ENCODE peak calls at places on chromosomes 3 and 15, in five cellular contexts. Q is NCI-H1930, I is IMR-90, S is T-helper 9 cell, V is brain pericyte. T is an unnamed sample.

GRCh38 chr3:24773798-24774197 is 279.1 kb upstream of the THRB start:
- DNase-seq in Q (peak), I (peak), S (no peak), V (peak), T (peak)

GRCh38 chr15:69080203-69080957 is 65.9 kb downstream of the NOX5 start:
- DNase-seq in Q (no peak), I (no peak), S (no peak), V (no peak), T (no peak)

GRCh38 chr3:86047329-86047625 is 943.7 kb downstream of the VGLL3 start:
- DNase-seq in Q (peak), I (no peak), S (no peak), V (no peak), T (no peak)

GRCh38 chr15:42079401-42079908 is 14.9 kb downstream of the PLA2G4D start:
- DNase-seq in Q (no peak), I (no peak), S (no peak), V (no peak), T (no peak)

GRCh38 chr3:71816141-71816540 is 31.2 kb upstream of the PROK2 start:
- DNase-seq in Q (no peak), I (no peak), S (no peak), V (no peak), T (no peak)

GRCh38 chr3:57942872-57943283 is 65.3 kb upstream of the FLNB start:
- DNase-seq in Q (no peak), I (no peak), S (no peak), V (no peak), T (no peak)

GRCh38 chr3:122350814-122351418 is 25.9 kb downstream of the CSTA start:
- DNase-seq in Q (no peak), I (peak), S (no peak), V (no peak), T (no peak)

GRCh38 chr3:49462222-49462621 is 7.8 kb upstream of the DAG1 start:
- DNase-seq in Q (no peak), I (peak), S (no peak), V (no peak), T (no peak)

GRCh38 chr15:67879440-67880129 is 39.7 kb upstream of the RNU6-1 start:
- DNase-seq in Q (no peak), I (no peak), S (no peak), V (no peak), T (no peak)

GRCh38 chr3:177196473-177197040 is 725 bp downstream of the TBL1XR1 start:
- DNase-seq in Q (no peak), I (peak), S (no peak), V (no peak), T (peak)

GRCh38 chr15:57916695-57917094 is 148.8 kb downstream of the ALDH1A2 start:
- DNase-seq in Q (no peak), I (no peak), S (no peak), V (no peak), T (no peak)

GRCh38 chr3:39166932-39167532 is 13.6 kb upstream of the CSRNP1 start:
- DNase-seq in Q (no peak), I (peak), S (no peak), V (no peak), T (no peak)

GRCh38 chr3:172530566-172530965 is 7.3 kb upstream of the TNFSF10 start:
- DNase-seq in Q (no peak), I (peak), S (no peak), V (no peak), T (no peak)

GRCh38 chr3:197374951-197375560 is 76.6 kb upstream of the DLG1 start:
- DNase-seq in Q (no peak), I (no peak), S (no peak), V (no peak), T (no peak)

GRCh38 chr3:17730318-17730967 is 12.0 kb downstream of the TBC1D5 start:
- DNase-seq in Q (no peak), I (peak), S (no peak), V (peak), T (peak)

GRCh38 chr15:100275641-100276040 is 66.1 kb downstream of the ADAMTS17 start:
- DNase-seq in Q (no peak), I (no peak), S (no peak), V (no peak), T (no peak)

GRCh38 chr15:92149029-92149428 is 244.7 kb upstream of the ST8SIA2 start:
- DNase-seq in Q (no peak), I (peak), S (no peak), V (no peak), T (no peak)

GRCh38 chr15:85485956-85486567 is 105.7 kb downstream of the AKAP13 start:
- DNase-seq in Q (peak), I (peak), S (peak), V (peak), T (peak)

GRCh38 chr3:142154186-142154585 is 4.8 kb upstream of the TFDP2 start:
- DNase-seq in Q (no peak), I (no peak), S (no peak), V (no peak), T (no peak)

GRCh38 chr3:29694331-29694730 is 413.5 kb downstream of the RBMS3 start:
- DNase-seq in Q (no peak), I (no peak), S (no peak), V (no peak), T (no peak)

GRCh38 chr3:18989237-18989812 is 159.0 kb upstream of the KCNH8 start:
- DNase-seq in Q (no peak), I (no peak), S (no peak), V (no peak), T (no peak)

GRCh38 chr3:72044231-72044935 is 259.4 kb upstream of the PROK2 start:
- DNase-seq in Q (no peak), I (no peak), S (no peak), V (no peak), T (no peak)

GRCh38 chr3:184651945-184652344 is 59.9 kb downstream of the MAGEF1 start:
- DNase-seq in Q (no peak), I (no peak), S (no peak), V (no peak), T (no peak)

GRCh38 chr3:158097571-158098553 is 8.4 kb downstream of the SHOX2 start:
- DNase-seq in Q (no peak), I (peak), S (peak), V (no peak), T (peak)

GRCh38 chr3:187808466-187809291 is 63.4 kb upstream of the BCL6 start:
- DNase-seq in Q (no peak), I (no peak), S (no peak), V (no peak), T (no peak)

GRCh38 chr3:69408542-69408941 is 22.7 kb upstream of the FRMD4B start:
- DNase-seq in Q (no peak), I (no peak), S (no peak), V (no peak), T (no peak)

GRCh38 chr3:169781209-169781855 is 8.1 kb downstream of the MYNN start:
- DNase-seq in Q (no peak), I (no peak), S (no peak), V (no peak), T (no peak)

GRCh38 chr3:159732172-159733111 is 256.2 kb upstream of the IL12A start:
- DNase-seq in Q (no peak), I (peak), S (no peak), V (peak), T (no peak)